ENCODE peak calls at places on chromosomes 1 and 21, in four cellular contexts. X is GM12878, T is K562, J is HepG2. O is an unnamed sample.

GRCh38 chr1:46369542-46370213 is 24.4 kb upstream of the FAAH start:
- ATAC-seq in X (peak; percentile 13), T (peak; percentile 68), J (peak; percentile 26), O (no peak)

GRCh38 chr1:18972531-18972930 is 16.1 kb upstream of the IFFO2 start:
- ATAC-seq in X (no peak), T (no peak), J (no peak), O (peak; percentile 46)

GRCh38 chr1:248752119-248752931 is 3.2 kb downstream of the LYPD8 start:
- ATAC-seq in X (peak; percentile 9), T (peak; percentile 74), J (peak; percentile 89), O (no peak)

GRCh38 chr1:155466617-155466972 is 96.0 kb downstream of the ASH1L start:
- ATAC-seq in X (peak; percentile 72), T (no peak), J (no peak), O (no peak)

GRCh38 chr1:47031059-47031458 is 7.6 kb downstream of the CYP4X1 start:
- ATAC-seq in X (no peak), T (no peak), J (no peak), O (no peak)

GRCh38 chr1:47478090-47478489 is 40.2 kb downstream of the FOXD2 start:
- ATAC-seq in X (no peak), T (no peak), J (peak; percentile 99), O (peak; percentile 76)

GRCh38 chr1:18041107-18041506 is 66.5 kb upstream of the IGSF21 start:
- ATAC-seq in X (peak; percentile 81), T (no peak), J (no peak), O (peak; percentile 81)

GRCh38 chr1:184555665-184556641 is 169.1 kb downstream of the C1orf21 start:
- ATAC-seq in X (no peak), T (no peak), J (no peak), O (peak; percentile 54)

GRCh38 chr1:205604825-205605544 is 26.8 kb downstream of the ELK4 start:
- ATAC-seq in X (no peak), T (no peak), J (no peak), O (no peak)

GRCh38 chr1:109716121-109716520 is 4.1 kb downstream of the GSTM5 start:
- ATAC-seq in X (no peak), T (no peak), J (no peak), O (no peak)

GRCh38 chr1:19815801-19816736 is 986 bp upstream of the RNF186 start:
- ATAC-seq in X (no peak), T (no peak), J (peak; percentile 70), O (no peak)

GRCh38 chr1:31760901-31761470 is 3.2 kb downstream of the ADGRB2 start:
- ATAC-seq in X (peak; percentile 69), T (peak; percentile 60), J (peak; percentile 11), O (peak; percentile 63)

GRCh38 chr1:44423706-44424546 is 18.9 kb downstream of the RNF220 start:
- ATAC-seq in X (no peak), T (no peak), J (no peak), O (peak; percentile 86)

GRCh38 chr1:59063501-59063900 is 233.4 kb upstream of the FGGY start:
- ATAC-seq in X (no peak), T (no peak), J (no peak), O (no peak)

GRCh38 chr1:12067900-12068821 is 5.1 kb downstream of the TNFRSF8 start:
- ATAC-seq in X (peak; percentile 56), T (peak; percentile 42), J (no peak), O (no peak)

GRCh38 chr1:10779201-10779600 is 17.2 kb downstream of the CASZ1 start:
- ATAC-seq in X (no peak), T (no peak), J (no peak), O (peak; percentile 27)

GRCh38 chr1:44484155-44484688 is 79.2 kb downstream of the RNF220 start:
- ATAC-seq in X (no peak), T (no peak), J (peak; percentile 39), O (no peak)

GRCh38 chr1:3569436-3569835 is 41.9 kb downstream of the MEGF6 start:
- ATAC-seq in X (no peak), T (no peak), J (no peak), O (no peak)

GRCh38 chr1:79082233-79082632 is 75.7 kb upstream of the ADGRL4 start:
- ATAC-seq in X (no peak), T (no peak), J (no peak), O (no peak)

GRCh38 chr1:79074975-79075374 is 68.4 kb upstream of the ADGRL4 start:
- ATAC-seq in X (no peak), T (no peak), J (no peak), O (no peak)

GRCh38 chr1:79079770-79080169 is 73.2 kb upstream of the ADGRL4 start:
- ATAC-seq in X (no peak), T (no peak), J (no peak), O (peak; percentile 48)
- TF ChIP-seq EP300 in X (no peak), T (no peak), J (no peak), O (no peak)

GRCh38 chr21:25220169-25220568 is 387.1 kb downstream of the MRPL39 start:
- ATAC-seq in X (no peak), T (no peak), J (no peak), O (no peak)

GRCh38 chr21:25215698-25216384 is 391.4 kb downstream of the MRPL39 start:
- ATAC-seq in X (peak; percentile 96), T (no peak), J (no peak), O (no peak)

GRCh38 chr21:25214676-25215075 is 392.6 kb downstream of the MRPL39 start:
- ATAC-seq in X (no peak), T (no peak), J (no peak), O (no peak)
- TF ChIP-seq POLR2AphosphoS5 in X (no peak), T (no peak), J (no peak), O (no peak)

GRCh38 chr21:29299906-29300546 is 1.3 kb downstream of the BACH1 start:
- ATAC-seq in X (peak; percentile 63), T (peak; percentile 53), J (peak; percentile 57), O (peak; percentile 4)

GRCh38 chr21:29299046-29299905 is 554 bp downstream of the BACH1 start:
- ATAC-seq in X (peak; percentile 30), T (peak; percentile 73), J (peak; percentile 80), O (peak; percentile 71)

GRCh38 chr21:29296452-29296851 is 2.3 kb upstream of the BACH1 start:
- ATAC-seq in X (no peak), T (no peak), J (no peak), O (no peak)

GRCh38 chr21:29297483-29298347 is 1.0 kb upstream of the BACH1 start:
- ATAC-seq in X (no peak), T (no peak), J (no peak), O (no peak)

GRCh38 chr21:29298348-29299045 is at the start of gene BACH1:
- ATAC-seq in X (peak; percentile 61), T (peak; percentile 86), J (peak; percentile 83), O (peak; percentile 95)
- TF ChIP-seq CTCF in X (peak; percentile 59), T (peak; percentile 55), J (peak; percentile 56), O (peak; percentile 80)

GRCh38 chr1:27106561-27107323 is 48.2 kb downstream of the SLC9A1 start:
- ATAC-seq in X (peak; percentile 67), T (no peak), J (no peak), O (no peak)

GRCh38 chr1:27109103-27109822 is 45.7 kb downstream of the SLC9A1 start:
- ATAC-seq in X (no peak), T (peak; percentile 87), J (peak; percentile 21), O (no peak)

GRCh38 chr1:27111771-27112573 is 43.0 kb downstream of the SLC9A1 start:
- ATAC-seq in X (peak; percentile 98), T (peak; percentile 75), J (peak; percentile 84), O (peak; percentile 93)

GRCh38 chr1:27105018-27105417 is 49.9 kb downstream of the SLC9A1 start:
- ATAC-seq in X (no peak), T (no peak), J (no peak), O (no peak)

DNA sequence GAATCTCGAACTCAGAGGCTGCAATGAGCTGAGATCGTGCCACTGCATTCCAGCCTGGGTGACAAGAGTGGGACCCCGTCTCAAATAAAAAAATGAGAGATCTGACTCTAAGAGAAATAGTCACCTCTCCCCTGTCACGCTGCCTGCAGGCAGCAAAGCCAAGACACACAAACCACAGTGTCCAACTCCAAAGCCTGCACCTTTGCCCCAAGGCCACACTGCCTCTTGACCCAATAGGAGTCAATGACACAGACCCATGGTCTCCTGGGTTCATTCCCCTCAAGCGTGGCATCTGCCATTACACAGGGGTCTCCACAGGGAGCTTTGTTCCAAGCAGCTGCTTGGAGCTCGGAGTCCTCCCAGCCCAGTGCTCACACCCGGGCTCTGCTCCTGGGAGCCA is 46.3 kb downstream of the SLC9A1 start:
- ATAC-seq in X (no peak), T (no peak), J (no peak), O (no peak)
- TF ChIP-seq EP300 in X (no peak), T (no peak), J (no peak), O (no peak)

DNA sequence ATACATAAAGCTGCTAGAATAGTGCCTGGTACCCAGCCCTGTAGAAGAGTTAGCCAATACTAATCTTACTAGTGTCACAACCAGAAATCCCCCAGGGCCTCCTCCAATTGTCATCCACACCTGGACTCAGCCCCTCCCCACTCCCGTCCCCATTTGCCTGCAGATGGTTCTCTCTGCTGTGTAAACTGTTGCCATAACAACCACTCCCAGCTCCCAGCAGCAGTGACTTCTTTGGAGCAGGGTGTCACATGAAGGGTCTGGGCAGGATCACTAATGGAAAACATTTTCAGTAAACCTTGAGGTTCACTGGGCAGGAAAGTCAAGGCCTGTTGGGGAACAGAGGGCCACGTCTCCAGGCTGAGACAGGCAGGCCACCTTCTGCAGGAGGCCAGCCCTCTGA is 126.0 kb upstream of the IPO9 start:
- ATAC-seq in X (peak; percentile 13), T (peak; percentile 4), J (no peak), O (no peak)
- TF ChIP-seq POLR2AphosphoS5 in X (no peak), T (no peak), J (no peak), O (no peak)

GRCh38 chr1:147840909-147841308 is 61.7 kb upstream of the GJA8 start:
- ATAC-seq in X (peak; percentile 61), T (peak; percentile 97), J (peak; percentile 51), O (no peak)
- TF ChIP-seq CTCF in X (peak; percentile 2), T (peak; percentile 76), J (peak; percentile 51), O (no peak)

GRCh38 chr1:1914842-1915692 is at the start of gene CALML6:
- ATAC-seq in X (no peak), T (no peak), J (no peak), O (no peak)
- TF ChIP-seq EP300 in X (no peak), T (no peak), J (no peak), O (no peak)

DNA sequence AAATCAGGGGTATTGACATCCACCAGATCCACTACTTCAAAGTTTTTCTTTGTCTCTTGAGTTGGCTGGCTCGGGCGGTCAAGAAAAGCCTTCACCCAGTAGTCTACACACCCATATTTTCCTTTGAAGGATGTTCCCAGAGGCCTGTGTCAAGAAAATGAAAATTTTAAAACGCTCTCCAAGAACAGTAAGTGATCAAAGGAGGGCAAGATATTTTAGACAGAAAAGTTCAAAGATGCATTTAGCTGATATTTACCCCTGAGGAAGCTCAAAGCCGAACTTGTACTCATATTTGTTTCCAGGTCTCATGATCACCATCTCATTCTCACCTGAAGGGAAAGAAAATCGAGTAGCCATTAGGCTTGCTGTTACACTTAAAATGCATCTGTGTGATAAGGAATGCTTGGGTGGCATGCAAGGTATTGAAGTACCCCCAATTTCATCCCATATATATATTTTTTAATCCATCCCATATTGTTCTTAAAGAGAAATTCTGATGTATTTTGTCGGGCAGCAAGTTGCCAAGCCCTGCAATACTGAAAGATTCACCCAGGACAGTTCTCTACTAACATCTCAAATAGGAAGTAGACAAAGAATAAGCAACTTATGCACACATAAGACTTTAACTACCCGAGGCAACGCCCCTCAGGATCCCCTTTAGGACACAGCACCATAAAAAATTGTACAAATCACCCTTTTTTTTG is 1.1 kb downstream of the TXNIP start:
- ATAC-seq in X (peak; percentile 13), T (no peak), J (no peak), O (no peak)
- TF ChIP-seq POLR2AphosphoS5 in X (no peak), T (no peak), J (no peak), O (peak; percentile 27)

GRCh38 chr1:231091853-231092301 is 51.8 kb upstream of the FAM89A start:
- ATAC-seq in X (peak; percentile 83), T (peak; percentile 97), J (peak; percentile 90), O (no peak)
- TF ChIP-seq CTCF in X (peak; percentile 73), T (peak; percentile 97), J (peak; percentile 86), O (no peak)

O was measured in gastroesophageal sphincter.